ENCODE peak calls at places on chromosome X, in nine cellular contexts. R, G, H, J, Y, V, X, P and N are unnamed samples.

GRCh38 chrX:17601816-17602215 is 135.5 kb upstream of the SCML1 start:
- DNase-seq in X (no peak), H (no peak), Y (no peak), P (no peak), G (no peak), V (no peak), R (no peak), J (no peak), N (no peak)

GRCh38 chrX:112840382-112841113 is at the start of gene AMOT:
- DNase-seq in X (peak; percentile 95), J (peak; percentile 43), H (peak; percentile 84), V (peak; percentile 74), R (peak; percentile 29), G (peak; percentile 38), P (peak; percentile 42), Y (peak; percentile 82), N (no peak)

GRCh38 chrX:38954520-38954919 is 153.3 kb downstream of the MID1IP1 start:
- DNase-seq in P (no peak), J (no peak), H (no peak), G (no peak), Y (no peak), R (no peak), V (no peak), X (no peak), N (no peak)

GRCh38 chrX:1493877-1494510 is 41.3 kb upstream of the ASMTL start:
- DNase-seq in J (no peak), R (no peak), X (no peak), V (no peak), P (no peak), H (peak; percentile 38), G (no peak), Y (peak; percentile 34), N (no peak)

GRCh38 chrX:20515841-20516461 is 249.2 kb upstream of the RPS6KA3 start:
- DNase-seq in J (peak; percentile 85), G (peak; percentile 60), H (no peak), R (peak; percentile 90), P (peak; percentile 73), V (no peak), X (peak; percentile 51), Y (no peak), N (no peak)

GRCh38 chrX:70030242-70030823 is 19.4 kb downstream of the AWAT2 start:
- DNase-seq in Y (peak; percentile 13), G (peak; percentile 47), R (peak; percentile 75), P (peak; percentile 22), H (peak; percentile 35), J (peak; percentile 61), V (no peak), X (peak; percentile 62), N (no peak)

GRCh38 chrX:154401918-154402621 is 3.9 kb downstream of the RPL10 start:
- DNase-seq in J (no peak), V (no peak), G (no peak), R (peak; percentile 30), Y (no peak), X (peak; percentile 5), H (no peak), P (no peak), N (no peak)

GRCh38 chrX:66677430-66677829 is 38.6 kb upstream of the EDA2R start:
- DNase-seq in G (peak; percentile 13), Y (no peak), J (no peak), X (no peak), R (peak; percentile 82), P (no peak), H (no peak), V (no peak), N (no peak)

GRCh38 chrX:40922307-40922706 is 162.9 kb upstream of the USP9X start:
- DNase-seq in V (no peak), G (peak; percentile 91), H (no peak), X (peak; percentile 61), Y (no peak), J (peak; percentile 63), P (peak; percentile 56), R (peak; percentile 79), N (no peak)

GRCh38 chrX:129779747-129780146 is at the start of gene SASH3:
- DNase-seq in H (peak; percentile 45), P (no peak), Y (peak; percentile 63), V (peak; percentile 55), G (no peak), R (no peak), J (no peak), X (no peak), N (no peak)

GRCh38 chrX:43469391-43470054 is 186.6 kb upstream of the MAOA start:
- DNase-seq in H (no peak), Y (no peak), G (no peak), R (no peak), J (no peak), P (no peak), V (no peak), X (no peak), N (no peak)

GRCh38 chrX:153590961-153591956 is 7.7 kb downstream of the CCNQ start:
- DNase-seq in Y (peak; percentile 35), G (no peak), J (no peak), V (no peak), P (no peak), R (no peak), H (no peak), X (no peak), N (no peak)

GRCh38 chrX:131746491-131746968 is 202.7 kb downstream of the OR13H1 start:
- DNase-seq in G (peak; percentile 93), X (no peak), J (peak; percentile 92), H (no peak), V (no peak), P (peak; percentile 2), R (no peak), Y (peak; percentile 89), N (peak; percentile 81)
- H3K4me3 ChIP-seq in G (peak overlapping the region; percentile 62), X (no peak overlapping the region), J (peak overlapping the region; percentile 87), H (peak overlapping the region; percentile 34), V (no peak overlapping the region), P (no peak overlapping the region), R (no peak overlapping the region), Y (peak overlapping the region; percentile 36), N (peak overlapping the region; percentile 57)

GRCh38 chrX:151870603-151871002 is 42.1 kb upstream of the MAGEA4 start:
- DNase-seq in X (no peak), Y (no peak), G (peak; percentile 69), H (no peak), R (peak; percentile 83), V (no peak), P (peak; percentile 13), J (peak; percentile 70), N (no peak)
- TF ChIP-seq CTCF in X (no peak), Y (no peak), G (no peak), H (no peak), R (no peak), V (no peak), P (no peak), J (no peak), N (no peak)

GRCh38 chrX:21926527-21927278 is 13.8 kb upstream of the SMS start:
- DNase-seq in J (peak; percentile 89), V (no peak), H (no peak), R (peak; percentile 97), Y (no peak), P (peak; percentile 82), X (peak; percentile 60), G (peak; percentile 91), N (no peak)
- H3K4me3 ChIP-seq in J (peak overlapping the region; percentile 32), V (peak overlapping the region; percentile 28), H (peak overlapping the region; percentile 46), R (peak overlapping the region; percentile 26), Y (no peak overlapping the region), P (peak overlapping the region; percentile 11), X (no peak overlapping the region), G (peak overlapping the region; percentile 49), N (no peak overlapping the region)

DNA sequence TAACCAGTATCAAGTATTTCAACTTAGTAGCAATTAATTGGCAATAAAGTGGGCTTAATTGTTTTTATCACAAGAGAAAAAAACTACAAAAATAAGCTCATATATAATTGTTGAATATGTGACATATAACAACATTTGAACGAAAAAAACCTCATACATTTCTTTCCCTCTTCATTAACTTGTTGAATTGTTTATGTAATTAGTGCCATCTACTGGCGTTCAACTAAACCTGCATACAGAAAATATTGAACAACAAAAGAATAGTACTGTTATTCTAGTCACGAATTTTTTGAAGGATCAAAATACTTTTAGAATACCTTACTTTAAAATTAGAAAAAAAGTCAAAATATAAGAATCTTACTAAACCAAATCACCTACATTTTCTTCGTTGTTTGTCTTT is 586.5 kb upstream of the FTHL17 start:
- DNase-seq in J (peak; percentile 2), Y (no peak), H (no peak), G (peak; percentile 34), P (no peak), X (peak; percentile 22), R (peak; percentile 43), V (no peak), N (peak; percentile 1)
- TF ChIP-seq CTCF in J (peak; percentile 46), Y (peak; percentile 42), H (peak; percentile 50), G (peak; percentile 40), P (no peak), X (peak; percentile 57), R (peak; percentile 35), V (peak; percentile 43), N (peak; percentile 46)

DNA sequence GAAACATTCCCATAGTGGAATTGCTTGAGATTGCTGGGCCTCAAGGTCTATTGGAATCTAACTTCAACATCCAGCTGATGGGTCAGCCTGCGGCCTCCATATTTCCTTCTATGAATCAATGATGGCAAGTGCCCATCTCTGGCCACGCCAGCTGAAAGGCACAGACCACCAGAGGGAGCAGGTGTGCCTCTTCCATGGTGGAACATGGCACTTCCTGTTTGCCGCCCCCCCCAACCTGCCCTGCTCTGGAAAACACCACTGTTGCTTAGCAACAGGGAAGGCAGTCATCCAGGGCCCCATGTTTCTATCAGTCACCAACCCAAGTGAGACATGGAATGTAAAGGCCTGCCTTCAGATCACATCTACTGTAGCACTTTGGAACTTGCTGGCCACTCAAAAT is 11.6 kb downstream of the PAGE4 start:
- DNase-seq in P (peak; percentile 57), Y (peak; percentile 27), H (peak; percentile 35), J (peak; percentile 72), G (peak; percentile 27), X (peak; percentile 89), V (no peak), R (peak; percentile 51), N (peak; percentile 17)
- H3K4me3 ChIP-seq in P (no peak overlapping the region), Y (no peak overlapping the region), H (no peak overlapping the region), J (no peak overlapping the region), G (no peak overlapping the region), X (no peak overlapping the region), V (no peak overlapping the region), R (no peak overlapping the region), N (no peak overlapping the region)

GRCh38 chrX:118183606-118184005 is 67.0 kb upstream of the KLHL13 start:
- DNase-seq in Y (no peak), R (no peak), G (no peak), V (no peak), H (no peak), J (no peak), P (no peak), X (no peak), N (no peak)
- TF ChIP-seq CTCF in Y (no peak), R (no peak), G (no peak), V (no peak), H (no peak), J (no peak), P (peak; percentile 19), X (peak; percentile 14), N (no peak)